ENCODE peak calls at places on chromosomes 4 and X, in nine cellular contexts. C, U, R, E, V, O, S, Q and T are unnamed samples.

GRCh38 chrX:51614353-51614752 is 4.4 kb downstream of the CENPVL3 start:
- DNase-seq in O (peak), Q (peak), S (no peak), U (no peak), V (no peak), E (no peak), R (peak), C (no peak), T (no peak)

GRCh38 chrX:130994671-130995070 is 63.5 kb upstream of the ARHGAP36 start:
- DNase-seq in Q (peak), C (no peak), S (no peak), V (no peak), E (peak), R (no peak), O (peak), U (no peak), T (no peak)

GRCh38 chr4:48499551-48500066 is 9.6 kb downstream of the ZAR1 start:
- DNase-seq in E (no peak), U (no peak), C (no peak), V (no peak), S (no peak), Q (no peak), O (no peak), R (no peak), T (no peak)

GRCh38 chr4:20589436-20589835 is 110.8 kb upstream of the PACRGL start:
- DNase-seq in S (no peak), V (no peak), U (no peak), O (no peak), E (no peak), Q (no peak), R (peak), C (no peak), T (no peak)

GRCh38 chrX:112651766-112652165 is 28.0 kb downstream of the LHFPL1 start:
- DNase-seq in S (no peak), V (no peak), E (no peak), O (no peak), Q (no peak), U (no peak), C (no peak), R (no peak), T (no peak)

GRCh38 chr4:16695896-16696295 is 202.5 kb downstream of the LDB2 start:
- DNase-seq in U (no peak), S (no peak), E (no peak), C (no peak), R (no peak), Q (no peak), O (no peak), V (no peak), T (no peak)

GRCh38 chr4:184168406-184169019 is 49.2 kb downstream of the ENPP6 start:
- DNase-seq in Q (peak), C (peak), V (peak), U (peak), R (peak), O (peak), E (peak), S (peak), T (peak)

GRCh38 chrX:154051210-154051810 is 31.6 kb upstream of the IRAK1 start:
- DNase-seq in R (peak), Q (peak), O (peak), S (peak), C (no peak), E (peak), U (no peak), V (peak), T (peak)

GRCh38 chr4:37317104-37317643 is 72.6 kb downstream of the NWD2 start:
- DNase-seq in U (no peak), Q (no peak), S (no peak), V (no peak), E (no peak), C (no peak), R (no peak), O (no peak), T (no peak)

GRCh38 chrX:96683997-96684338 is 674 bp upstream of the DIAPH2 start:
- DNase-seq in R (no peak), V (no peak), O (no peak), U (no peak), C (no peak), E (no peak), Q (no peak), S (no peak), T (no peak)

DNA sequence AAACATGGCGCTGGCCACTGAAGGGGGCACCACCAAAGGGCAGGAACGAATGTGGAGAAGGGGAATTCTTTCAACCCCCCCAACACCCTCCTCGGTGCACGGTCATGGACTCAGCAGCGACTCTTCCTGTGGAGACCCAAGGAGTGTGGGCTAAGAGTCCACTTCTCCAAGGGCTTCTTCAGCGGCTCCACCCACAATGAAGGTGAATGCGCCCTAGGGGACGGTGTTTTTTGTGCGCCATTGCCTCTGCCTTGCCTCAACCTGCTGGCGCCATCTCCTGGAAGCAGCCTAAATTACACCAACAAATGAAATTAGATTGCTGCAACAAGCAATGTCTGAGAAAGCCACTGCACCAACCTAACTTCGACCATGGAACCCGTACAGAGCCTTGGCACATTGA is 169.2 kb upstream of the MAGEB18 start:
- DNase-seq in E (no peak), S (no peak), O (peak), C (no peak), U (no peak), Q (peak), R (peak), V (no peak), T (no peak)
- TF ChIP-seq CTCF in E (peak), S (no peak), O (peak), C (peak), U (no peak), Q (peak), R (peak), V (peak), T (peak)

GRCh38 chrX:17592117-17592516 is 145.2 kb upstream of the SCML1 start:
- DNase-seq in U (no peak), R (no peak), E (no peak), O (no peak), Q (peak), V (no peak), S (no peak), C (no peak), T (no peak)

GRCh38 chrX:17588303-17588702 is 149.0 kb upstream of the SCML1 start:
- DNase-seq in S (no peak), Q (no peak), O (no peak), V (no peak), U (no peak), E (no peak), R (no peak), C (no peak), T (no peak)

GRCh38 chrX:17591741-17592110 is 145.6 kb upstream of the SCML1 start:
- DNase-seq in O (peak), C (peak), R (no peak), Q (peak), S (no peak), V (no peak), U (no peak), E (no peak), T (no peak)

GRCh38 chrX:17587352-17587751 is 149.9 kb upstream of the SCML1 start:
- DNase-seq in V (no peak), Q (no peak), U (no peak), O (no peak), E (no peak), R (no peak), S (no peak), C (no peak), T (no peak)

GRCh38 chrX:17590892-17591740 is 146.2 kb upstream of the SCML1 start:
- DNase-seq in V (peak), C (peak), Q (peak), R (peak), U (no peak), E (peak), S (no peak), O (peak), T (no peak)
- TF ChIP-seq CTCF in V (peak), C (peak), Q (peak), R (peak), U (peak), E (peak), S (no peak), O (peak), T (peak)

GRCh38 chr4:164949448-164950118 is 27.9 kb downstream of the TRIM61 start:
- DNase-seq in S (no peak), Q (peak), C (no peak), V (no peak), R (peak), E (no peak), O (no peak), U (no peak), T (no peak)
- TF ChIP-seq CTCF in S (no peak), Q (peak), C (peak), V (no peak), R (peak), E (peak), O (peak), U (no peak), T (no peak)

GRCh38 chrX:34332336-34332735 is 200.2 kb upstream of the FAM47A start:
- DNase-seq in S (no peak), Q (no peak), V (no peak), E (no peak), U (no peak), R (no peak), O (peak), C (no peak), T (no peak)
- TF ChIP-seq CTCF in S (no peak), Q (no peak), V (peak), E (peak), U (peak), R (peak), O (peak), C (peak), T (no peak)